ENCODE peak calls at places on chromosomes 16 and 17, in eight cellular contexts. M is T-helper 2 cell; J is heart left ventricle; Q is germinal center; Y is activated effector memory CD4-positive, alpha-beta T cell treated with Interleukin-2 at 50 U/mL for 16 hours; G is posterior cingulate gyrus; T is left colon; R is body of pancreas. W is an unnamed sample.

GRCh38 chr17:55527520-55528118 is 16.4 kb upstream of the SMIM36 start:
- DNase-seq in Q (peak), J (no peak), R (no peak), G (no peak), M (no peak), T (no peak), Y (no peak), W (peak)

GRCh38 chr17:68101992-68102758 is 66.6 kb downstream of the KPNA2 start:
- DNase-seq in Y (no peak), Q (no peak), G (no peak), R (peak), T (peak), M (no peak), J (no peak), W (peak)

GRCh38 chr17:17256316-17256715 is 19.3 kb upstream of the FLCN start:
- DNase-seq in Y (no peak), G (no peak), Q (no peak), R (no peak), J (no peak), M (no peak), T (no peak), W (no peak)

GRCh38 chr16:12617401-12617819 is 186.3 kb downstream of the CPPED1 start:
- DNase-seq in Y (no peak), R (no peak), T (no peak), Q (no peak), M (no peak), G (peak), J (no peak), W (no peak)

GRCh38 chr17:33667052-33667509 is 374.0 kb upstream of the ASIC2 start:
- DNase-seq in R (no peak), J (no peak), M (peak), T (no peak), Q (no peak), Y (peak), G (no peak), W (no peak)

GRCh38 chr16:47777191-47777590 is 316.1 kb downstream of the PHKB start:
- DNase-seq in T (no peak), G (no peak), Q (no peak), M (no peak), R (no peak), Y (no peak), J (no peak), W (no peak)

GRCh38 chr17:78365561-78366108 is 5.8 kb upstream of the SOCS3 start:
- DNase-seq in M (no peak), Y (no peak), R (no peak), J (no peak), Q (no peak), T (no peak), G (peak), W (peak)

GRCh38 chr17:11334493-11334892 is 93.5 kb downstream of the SHISA6 start:
- DNase-seq in G (no peak), Q (no peak), Y (no peak), M (no peak), J (no peak), R (no peak), T (no peak), W (no peak)